ENCODE peak calls at places on chromosome 17, in ten cellular contexts. C, X, T, V, P, A, N, W, Z and J are unnamed samples.

GRCh38 chr17:14299261-14300093 is 1.4 kb upstream of the HS3ST3B1 start:
- DNase-seq in N (peak; percentile 44), X (no peak), Z (no peak), T (peak; percentile 67), W (peak; percentile 73), V (peak; percentile 40), A (peak; percentile 18), P (peak; percentile 44), C (peak; percentile 72), J (peak; percentile 24)

GRCh38 chr17:37476431-37477130 is 13.1 kb upstream of the DUSP14 start:
- DNase-seq in X (no peak), A (no peak), Z (no peak), W (peak; percentile 82), T (no peak), C (no peak), N (no peak), P (no peak), V (no peak), J (no peak)

GRCh38 chr17:36752096-36752888 is 150.9 kb downstream of the MRM1 start:
- DNase-seq in A (no peak), Z (no peak), N (no peak), P (no peak), V (no peak), T (no peak), W (no peak), X (no peak), C (no peak), J (no peak)

GRCh38 chr17:28334176-28334575 is 1.1 kb downstream of the IFT20 start:
- DNase-seq in P (no peak), A (no peak), W (peak; percentile 52), C (no peak), Z (no peak), V (no peak), X (no peak), T (no peak), N (no peak), J (no peak)

GRCh38 chr17:68711858-68712257 is 110.7 kb upstream of the FAM20A start:
- DNase-seq in A (no peak), V (no peak), Z (no peak), T (no peak), X (no peak), C (no peak), N (no peak), W (peak; percentile 83), P (no peak), J (no peak)

GRCh38 chr17:40738553-40738952 is 16.6 kb downstream of the KRT25 start:
- DNase-seq in Z (no peak), T (no peak), W (no peak), P (no peak), X (no peak), C (no peak), A (no peak), V (no peak), N (no peak), J (no peak)

GRCh38 chr17:58329035-58329807 is 626 bp upstream of the TSPOAP1 start:
- DNase-seq in T (peak; percentile 92), Z (no peak), C (no peak), A (peak; percentile 91), X (peak; percentile 53), N (peak; percentile 84), W (no peak), V (peak; percentile 37), P (peak; percentile 93), J (peak; percentile 95)

GRCh38 chr17:34990921-34991365 is 10.6 kb downstream of the LIG3 start:
- DNase-seq in A (no peak), C (no peak), W (peak; percentile 6), T (no peak), V (peak; percentile 90), Z (no peak), X (no peak), N (no peak), P (no peak), J (no peak)

GRCh38 chr17:4474093-4474492 is 24.6 kb upstream of the SPNS2 start:
- DNase-seq in A (no peak), Z (no peak), P (no peak), N (no peak), X (no peak), C (no peak), V (peak; percentile 86), T (no peak), W (no peak), J (no peak)

GRCh38 chr17:69874220-69874670 is 200.8 kb upstream of the KCNJ16 start:
- DNase-seq in A (no peak), N (no peak), T (no peak), X (no peak), V (no peak), Z (no peak), W (peak; percentile 95), P (no peak), C (no peak), J (no peak)

GRCh38 chr17:63714550-63715277 is 14.8 kb upstream of the LIMD2 start:
- DNase-seq in X (no peak), V (no peak), Z (no peak), W (peak; percentile 46), P (no peak), N (no peak), T (no peak), C (peak; percentile 60), A (no peak), J (no peak)

GRCh38 chr17:36532435-36532975 is 2.2 kb downstream of the MYO19 start:
- DNase-seq in Z (no peak), A (no peak), C (no peak), T (no peak), P (no peak), W (no peak), N (no peak), V (no peak), X (no peak), J (no peak)

GRCh38 chr17:46201491-46201890 is 8.3 kb upstream of the KANSL1 start:
- DNase-seq in V (no peak), A (no peak), P (no peak), W (no peak), N (no peak), T (no peak), Z (no peak), C (no peak), X (no peak), J (no peak)

GRCh38 chr17:32746698-32747097 is 130.2 kb downstream of the MYO1D start:
- DNase-seq in T (no peak), P (no peak), Z (no peak), C (no peak), W (peak; percentile 71), V (no peak), N (no peak), X (no peak), A (no peak), J (no peak)